ENCODE peak calls at places on chromosome 18, in five cellular contexts. W, X, A, R and N are unnamed samples.

GRCh38 chr18:50709215-50709614 is 110.6 kb downstream of the MRO start:
- DNase-seq in A (no peak), X (no peak), R (no peak), W (no peak), N (no peak)

GRCh38 chr18:61743775-61744531 is 148.9 kb downstream of the RNF152 start:
- DNase-seq in W (no peak), A (no peak), R (no peak), X (no peak), N (no peak)

GRCh38 chr18:5036523-5036922 is 160.5 kb downstream of the AKAIN1 start:
- DNase-seq in R (no peak), X (no peak), W (no peak), A (no peak), N (no peak)

GRCh38 chr18:54805571-54806334 is 22.5 kb upstream of the RAB27B start:
- DNase-seq in A (no peak), R (peak; percentile 2), W (peak; percentile 26), X (peak; percentile 81), N (peak; percentile 90)

GRCh38 chr18:23825978-23826405 is 136.7 kb downstream of the LAMA3 start:
- DNase-seq in R (no peak), A (no peak), W (no peak), X (no peak), N (peak; percentile 89)

GRCh38 chr18:3466051-3466450 is 16.1 kb downstream of the TGIF1 start:
- DNase-seq in X (peak; percentile 45), A (no peak), W (peak; percentile 66), R (no peak), N (peak; percentile 92)

GRCh38 chr18:69031571-69032451 is 233.9 kb downstream of the CCDC102B start:
- DNase-seq in R (no peak), X (no peak), A (no peak), W (no peak), N (no peak)

GRCh38 chr18:23712445-23712844 is 23.2 kb downstream of the LAMA3 start:
- DNase-seq in A (no peak), W (no peak), X (no peak), R (no peak), N (no peak)

GRCh38 chr18:78901923-78902794 is 77.5 kb upstream of the SALL3 start:
- DNase-seq in R (no peak), A (no peak), W (no peak), X (no peak), N (no peak)

DNA sequence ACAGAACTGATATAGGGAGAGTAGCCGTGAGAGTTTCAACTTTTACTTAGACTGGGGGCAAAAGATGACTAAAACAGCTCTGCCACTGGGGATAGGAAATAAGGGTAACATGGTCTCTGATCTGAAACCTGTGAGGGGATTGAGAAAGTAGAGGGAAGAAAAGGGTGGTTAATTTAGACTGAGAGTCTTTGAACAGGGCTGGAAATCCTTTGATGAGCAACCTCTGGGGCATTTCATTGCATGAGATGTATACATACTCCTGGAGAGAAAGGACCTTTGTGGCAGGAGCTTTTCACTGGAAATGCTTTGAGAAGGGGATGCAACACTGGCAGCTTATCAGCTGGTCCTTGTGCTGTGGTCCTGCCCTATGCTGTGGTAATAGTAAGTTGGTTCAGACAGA is 9.4 kb downstream of the GALNT1 start:
- DNase-seq in A (no peak), X (no peak), R (peak; percentile 51), W (no peak), N (no peak)
- H3K4me1 ChIP-seq in A (peaks cover 7% of the 10 kb centered on the region), X (no peaks in the 10 kb centered on the region), R (peaks cover 48% of the 10 kb centered on the region), W (peaks cover 12% of the 10 kb centered on the region), N (no peaks in the 10 kb centered on the region)

DNA sequence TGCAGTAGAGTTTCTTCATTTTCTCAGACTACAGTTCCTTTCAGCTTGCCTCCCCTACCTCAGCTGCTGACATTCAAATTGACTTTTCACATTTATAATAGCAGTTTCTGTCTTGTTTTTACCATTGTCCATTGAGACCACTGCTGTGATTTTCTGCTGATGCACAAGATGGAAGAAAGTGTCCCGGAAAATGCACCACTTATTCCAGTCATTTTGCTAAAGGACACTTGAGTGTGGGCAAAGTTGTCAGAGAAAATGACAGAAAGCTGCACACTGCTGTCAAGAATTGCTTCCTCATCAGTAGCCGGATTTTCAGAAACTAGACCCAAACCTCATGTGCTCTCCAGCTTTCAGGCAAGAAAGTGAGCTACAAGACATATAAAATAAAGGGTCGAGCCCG is 546.2 kb upstream of the SETBP1 start:
- DNase-seq in W (no peak), R (no peak), A (no peak), X (no peak), N (no peak)
- TF ChIP-seq JUN in W (no peak), R (no peak), A (no peak), X (no peak), N (no peak)

DNA sequence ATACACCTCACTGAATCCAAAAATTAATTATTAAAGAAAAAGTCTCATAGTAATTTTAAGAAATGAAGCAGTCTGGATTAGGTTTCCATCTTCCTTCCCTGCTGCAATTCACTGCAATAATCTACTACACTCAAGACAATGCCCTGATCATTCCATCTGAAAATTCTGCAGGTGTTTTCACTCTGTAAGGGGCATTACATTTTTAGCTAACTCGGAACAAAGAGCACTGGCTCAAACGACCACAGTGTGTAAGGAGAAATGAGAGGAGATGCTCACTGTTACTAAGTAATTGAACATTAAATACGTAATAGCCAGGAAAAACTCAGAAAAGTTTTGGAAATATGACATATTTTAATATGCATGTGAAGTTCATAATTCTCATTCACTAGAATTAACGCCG is 1.3 kb downstream of the B4GALT6 start:
- DNase-seq in R (no peak), X (no peak), A (no peak), W (no peak), N (no peak)
- H3K4me3 ChIP-seq in R (no peak overlapping the region), X (no peak overlapping the region), A (peak overlapping the region; percentile 82), W (peak overlapping the region; percentile 78), N (peak overlapping the region; percentile 75)

DNA sequence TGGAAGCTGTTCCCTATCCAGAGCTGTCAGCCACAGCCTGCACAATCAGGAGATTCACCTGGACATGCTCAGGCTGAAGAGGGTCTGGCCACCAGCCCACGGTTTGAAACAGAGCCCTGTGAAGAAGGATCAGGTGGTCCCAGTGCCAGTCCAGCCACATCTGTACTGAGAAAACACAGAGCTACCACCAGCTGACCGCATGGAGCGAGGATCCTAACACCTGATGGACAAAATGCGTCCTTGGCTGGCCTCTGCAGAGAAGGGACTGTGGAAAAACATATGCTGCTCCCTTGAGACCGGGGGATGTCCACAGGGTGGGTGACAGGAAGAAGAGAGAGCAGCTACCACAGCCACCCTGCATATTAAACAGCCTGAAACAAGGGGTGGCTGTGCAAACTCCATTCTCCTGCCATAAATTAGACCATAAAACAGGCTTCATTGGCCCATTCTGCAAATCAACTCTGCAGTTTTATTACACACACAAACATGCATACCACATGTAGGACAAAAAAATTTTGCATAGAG is 137.3 kb downstream of the BCL2 start:
- DNase-seq in X (no peak), W (no peak), R (no peak), A (no peak), N (no peak)
- H3K4me1 ChIP-seq in X (no peaks in the 10 kb centered on the region), W (no peaks in the 10 kb centered on the region), R (no peaks in the 10 kb centered on the region), A (peaks cover 8% of the 10 kb centered on the region), N (no peaks in the 10 kb centered on the region)

GRCh38 chr18:46320297-46320696 is 216.1 kb downstream of the HAUS1 start:
- DNase-seq in A (no peak), W (no peak), X (peak; percentile 22), R (no peak), N (no peak)

GRCh38 chr18:46322941-46323340 is 218.8 kb downstream of the HAUS1 start:
- DNase-seq in W (no peak), A (no peak), R (no peak), X (no peak), N (no peak)

GRCh38 chr18:46320928-46321855 is 217.0 kb downstream of the HAUS1 start:
- DNase-seq in W (no peak), X (no peak), R (no peak), A (no peak), N (no peak)

GRCh38 chr18:46322411-46322891 is 218.3 kb downstream of the HAUS1 start:
- DNase-seq in W (peak; percentile 24), X (no peak), R (no peak), A (no peak), N (no peak)

GRCh38 chr18:46321954-46322353 is 217.8 kb downstream of the HAUS1 start:
- DNase-seq in W (no peak), R (no peak), X (no peak), A (no peak), N (no peak)
- TF ChIP-seq JUN in W (no peak), R (no peak), X (no peak), A (no peak), N (no peak)